ENCODE peak calls at places on chromosome 16, in seven cellular contexts. One of them, this sample, is unnamed.

GRCh38 chr16:2973081-2973480 is 3.9 kb downstream of the PAQR4 start:
- DNase-seq in activated CD8-positive, alpha-beta memory T cell treated with anti-CD3 and anti-CD28 coated beads, Interleukin-2, amount 50 U/mL, for 48 hours: no peak
- DNase-seq in T-helper 17 cell: no peak
- DNase-seq in naive thymus-derived CD4-positive, alpha-beta T cell: no peak
- DNase-seq in HEK293T: no peak
- DNase-seq in kidney: no peak
- DNase-seq in PC-3: no peak
- DNase-seq in this sample: no peak

GRCh38 chr16:83574388-83574787 is 233.4 kb upstream of the HSBP1 start:
- DNase-seq in activated CD8-positive, alpha-beta memory T cell treated with anti-CD3 and anti-CD28 coated beads, Interleukin-2, amount 50 U/mL, for 48 hours: no peak
- DNase-seq in T-helper 17 cell: no peak
- DNase-seq in naive thymus-derived CD4-positive, alpha-beta T cell: no peak
- DNase-seq in HEK293T: no peak
- DNase-seq in kidney: no peak
- DNase-seq in PC-3: peak
- DNase-seq in this sample: peak

GRCh38 chr16:81673432-81673831 is 105.7 kb upstream of the PLCG2 start:
- DNase-seq in activated CD8-positive, alpha-beta memory T cell treated with anti-CD3 and anti-CD28 coated beads, Interleukin-2, amount 50 U/mL, for 48 hours: no peak
- DNase-seq in T-helper 17 cell: no peak
- DNase-seq in naive thymus-derived CD4-positive, alpha-beta T cell: no peak
- DNase-seq in HEK293T: no peak
- DNase-seq in kidney: no peak
- DNase-seq in PC-3: no peak
- DNase-seq in this sample: no peak

GRCh38 chr16:73071131-73071940 is 23.4 kb upstream of the ZFHX3 start:
- DNase-seq in activated CD8-positive, alpha-beta memory T cell treated with anti-CD3 and anti-CD28 coated beads, Interleukin-2, amount 50 U/mL, for 48 hours: no peak
- DNase-seq in T-helper 17 cell: no peak
- DNase-seq in naive thymus-derived CD4-positive, alpha-beta T cell: no peak
- DNase-seq in HEK293T: no peak
- DNase-seq in kidney: peak
- DNase-seq in PC-3: peak
- DNase-seq in this sample: peak

GRCh38 chr16:24609740-24610420 is 70.5 kb downstream of the RBBP6 start:
- DNase-seq in activated CD8-positive, alpha-beta memory T cell treated with anti-CD3 and anti-CD28 coated beads, Interleukin-2, amount 50 U/mL, for 48 hours: peak
- DNase-seq in T-helper 17 cell: no peak
- DNase-seq in naive thymus-derived CD4-positive, alpha-beta T cell: no peak
- DNase-seq in HEK293T: peak
- DNase-seq in kidney: peak
- DNase-seq in PC-3: no peak
- DNase-seq in this sample: peak

GRCh38 chr16:85072947-85073346 is 39.3 kb downstream of the CIBAR2 start:
- DNase-seq in activated CD8-positive, alpha-beta memory T cell treated with anti-CD3 and anti-CD28 coated beads, Interleukin-2, amount 50 U/mL, for 48 hours: no peak
- DNase-seq in T-helper 17 cell: no peak
- DNase-seq in naive thymus-derived CD4-positive, alpha-beta T cell: no peak
- DNase-seq in HEK293T: no peak
- DNase-seq in kidney: no peak
- DNase-seq in PC-3: no peak
- DNase-seq in this sample: peak

GRCh38 chr16:76777721-76778120 is 413.3 kb upstream of the MON1B start:
- DNase-seq in activated CD8-positive, alpha-beta memory T cell treated with anti-CD3 and anti-CD28 coated beads, Interleukin-2, amount 50 U/mL, for 48 hours: no peak
- DNase-seq in T-helper 17 cell: no peak
- DNase-seq in naive thymus-derived CD4-positive, alpha-beta T cell: no peak
- DNase-seq in HEK293T: no peak
- DNase-seq in kidney: no peak
- DNase-seq in PC-3: no peak
- DNase-seq in this sample: no peak

GRCh38 chr16:60755907-60756306 is 1280.3 kb downstream of the CDH8 start:
- DNase-seq in activated CD8-positive, alpha-beta memory T cell treated with anti-CD3 and anti-CD28 coated beads, Interleukin-2, amount 50 U/mL, for 48 hours: no peak
- DNase-seq in T-helper 17 cell: no peak
- DNase-seq in naive thymus-derived CD4-positive, alpha-beta T cell: no peak
- DNase-seq in HEK293T: no peak
- DNase-seq in kidney: no peak
- DNase-seq in PC-3: no peak
- DNase-seq in this sample: peak

GRCh38 chr16:57815987-57816745 is 13.9 kb upstream of the KIFC3 start:
- DNase-seq in activated CD8-positive, alpha-beta memory T cell treated with anti-CD3 and anti-CD28 coated beads, Interleukin-2, amount 50 U/mL, for 48 hours: peak
- DNase-seq in T-helper 17 cell: no peak
- DNase-seq in naive thymus-derived CD4-positive, alpha-beta T cell: no peak
- DNase-seq in HEK293T: no peak
- DNase-seq in kidney: peak
- DNase-seq in PC-3: peak
- DNase-seq in this sample: peak

GRCh38 chr16:88521674-88522073 is 48.5 kb upstream of the ZC3H18 start:
- DNase-seq in activated CD8-positive, alpha-beta memory T cell treated with anti-CD3 and anti-CD28 coated beads, Interleukin-2, amount 50 U/mL, for 48 hours: no peak
- DNase-seq in T-helper 17 cell: no peak
- DNase-seq in naive thymus-derived CD4-positive, alpha-beta T cell: no peak
- DNase-seq in HEK293T: no peak
- DNase-seq in kidney: no peak
- DNase-seq in PC-3: no peak
- DNase-seq in this sample: no peak

GRCh38 chr16:20415541-20415940 is 6.2 kb downstream of the ACSM5 start:
- DNase-seq in activated CD8-positive, alpha-beta memory T cell treated with anti-CD3 and anti-CD28 coated beads, Interleukin-2, amount 50 U/mL, for 48 hours: no peak
- DNase-seq in T-helper 17 cell: no peak
- DNase-seq in naive thymus-derived CD4-positive, alpha-beta T cell: no peak
- DNase-seq in HEK293T: no peak
- DNase-seq in kidney: no peak
- DNase-seq in PC-3: peak
- DNase-seq in this sample: no peak

This sample was measured in cardiac muscle cell.